ENCODE peak calls at places on chromosomes 1 and 21, in seven cellular contexts. P, R, G, I, L, F and O are unnamed samples.

GRCh38 chr1:204104331-204105222 is 31.7 kb downstream of the SOX13 start:
- DNase-seq in L (no peak), G (no peak), R (no peak), P (no peak), F (no peak), I (no peak), O (no peak)

GRCh38 chr1:9787702-9788101 is 36.1 kb downstream of the CLSTN1 start:
- DNase-seq in L (no peak), P (no peak), I (no peak), R (no peak), G (peak), F (no peak), O (no peak)

GRCh38 chr1:24126023-24126671 is 14.2 kb upstream of the MYOM3 start:
- DNase-seq in G (no peak), F (no peak), P (no peak), R (peak), L (no peak), I (no peak), O (no peak)

GRCh38 chr1:183106746-183107145 is 79.3 kb upstream of the LAMC2 start:
- DNase-seq in F (no peak), R (no peak), I (no peak), P (no peak), G (no peak), L (no peak), O (no peak)

GRCh38 chr21:14361958-14362357 is 21.0 kb downstream of the HSPA13 start:
- DNase-seq in I (no peak), R (no peak), P (no peak), L (no peak), F (no peak), G (peak), O (peak)

GRCh38 chr1:86687595-86687994 is 16.8 kb upstream of the SH3GLB1 start:
- DNase-seq in I (no peak), G (peak), P (no peak), F (no peak), R (no peak), L (no peak), O (no peak)

GRCh38 chr1:152878042-152878441 is at the start of gene SMCP:
- DNase-seq in F (no peak), I (peak), G (peak), L (no peak), P (no peak), R (no peak), O (no peak)

GRCh38 chr1:44985747-44986359 is 542 bp downstream of the EIF2B3 start:
- DNase-seq in P (no peak), I (no peak), R (no peak), G (peak), F (no peak), L (no peak), O (no peak)

GRCh38 chr1:115640384-115640783 is 1.4 kb upstream of the VANGL1 start:
- DNase-seq in G (no peak), I (no peak), R (no peak), L (no peak), P (no peak), F (no peak), O (no peak)

GRCh38 chr1:19582318-19582717 is 61.8 kb upstream of the NBL1 start:
- DNase-seq in L (peak), P (no peak), R (no peak), I (peak), G (peak), F (no peak), O (no peak)

GRCh38 chr1:218211241-218211640 is 73.9 kb upstream of the RRP15 start:
- DNase-seq in R (no peak), I (no peak), F (no peak), G (no peak), P (no peak), L (no peak), O (no peak)

GRCh38 chr1:21000245-21000594 is 176.5 kb downstream of the EIF4G3 start:
- DNase-seq in I (no peak), P (no peak), L (no peak), G (no peak), R (no peak), F (no peak), O (no peak)

GRCh38 chr1:244204004-244204403 is 152.9 kb downstream of the ZBTB18 start:
- DNase-seq in F (no peak), G (no peak), L (no peak), I (no peak), P (no peak), R (no peak), O (no peak)

GRCh38 chr1:43304287-43304615 is 3.5 kb downstream of the TIE1 start:
- DNase-seq in G (peak), I (no peak), P (no peak), R (no peak), F (no peak), L (no peak), O (no peak)

GRCh38 chr1:25356848-25357247 is 18.7 kb downstream of the TMEM50A start:
- DNase-seq in R (no peak), F (no peak), P (no peak), L (no peak), G (no peak), I (no peak), O (no peak)

GRCh38 chr21:40846566-40847411 is at the start of gene DSCAM:
- DNase-seq in G (no peak), L (no peak), F (no peak), R (no peak), I (peak), P (no peak), O (no peak)

GRCh38 chr1:44894591-44894990 is 51.5 kb upstream of the PTCH2 start:
- DNase-seq in G (no peak), L (no peak), I (no peak), F (no peak), R (no peak), P (peak), O (peak)

GRCh38 chr1:82861749-82862148 is 1061.0 kb downstream of the ADGRL2 start:
- DNase-seq in R (no peak), G (no peak), I (no peak), F (no peak), P (no peak), L (no peak), O (no peak)

GRCh38 chr1:10415211-10415930 is 14.9 kb upstream of the CENPS start:
- DNase-seq in P (peak), R (no peak), G (peak), F (no peak), I (peak), L (no peak), O (no peak)

GRCh38 chr1:173043253-173043652 is 7.5 kb downstream of the TNFSF18 start:
- DNase-seq in G (no peak), R (no peak), L (no peak), P (no peak), F (peak), I (no peak), O (no peak)

GRCh38 chr1:22804969-22805671 is 94.5 kb downstream of the EPHB2 start:
- DNase-seq in G (no peak), L (no peak), F (no peak), R (no peak), P (no peak), I (no peak), O (no peak)

GRCh38 chr1:157963713-157964112 is 29.7 kb upstream of the KIRREL1 start:
- DNase-seq in F (peak), P (peak), L (peak), R (peak), G (peak), I (peak), O (no peak)

GRCh38 chr1:69569281-69569970 is 1.7 kb downstream of the LRRC7 start:
- DNase-seq in G (no peak), R (no peak), I (peak), P (no peak), F (no peak), L (no peak), O (no peak)

GRCh38 chr1:160672789-160673695 is 26.2 kb upstream of the SLAMF1 start:
- DNase-seq in P (no peak), F (no peak), R (no peak), L (no peak), G (no peak), I (no peak), O (no peak)

GRCh38 chr1:240653030-240653429 is 41.1 kb upstream of the GREM2 start:
- DNase-seq in P (no peak), F (no peak), L (no peak), R (no peak), I (no peak), G (no peak), O (no peak)

GRCh38 chr1:65762081-65762862 is 30.4 kb upstream of the PDE4B start:
- DNase-seq in F (peak), P (no peak), I (no peak), R (no peak), L (no peak), G (no peak), O (no peak)

GRCh38 chr1:110051262-110051648 is 16.8 kb downstream of the STRIP1 start:
- DNase-seq in G (no peak), I (no peak), L (no peak), P (no peak), F (no peak), R (no peak), O (no peak)

GRCh38 chr1:74731399-74732052 is 1.3 kb downstream of the CRYZ start:
- DNase-seq in G (no peak), I (no peak), R (no peak), F (no peak), P (no peak), L (no peak), O (peak)

GRCh38 chr21:37060296-37060695 is 12.6 kb downstream of the PIGP start:
- DNase-seq in R (no peak), L (no peak), F (peak), I (no peak), P (peak), G (no peak), O (peak)

GRCh38 chr1:158969855-158970254 is 38.5 kb downstream of the PYHIN1 start:
- DNase-seq in R (no peak), L (no peak), I (no peak), P (no peak), G (no peak), F (no peak), O (no peak)

GRCh38 chr1:179178965-179179364 is 50.5 kb downstream of the ABL2 start:
- DNase-seq in I (no peak), F (no peak), R (no peak), L (no peak), P (no peak), G (no peak), O (no peak)

GRCh38 chr1:110196917-110197782 is 13.0 kb upstream of the KCNC4 start:
- DNase-seq in G (peak), L (no peak), I (peak), R (no peak), F (no peak), P (no peak), O (no peak)

GRCh38 chr1:196873385-196873784 is 14.5 kb upstream of the CFHR4 start:
- DNase-seq in L (no peak), P (no peak), R (no peak), F (no peak), G (no peak), I (no peak), O (no peak)

GRCh38 chr21:43675871-43676270 is 16.5 kb downstream of the RRP1B start:
- DNase-seq in I (no peak), G (no peak), P (no peak), R (no peak), L (no peak), F (no peak), O (no peak)

GRCh38 chr1:236051107-236051885 is 13.6 kb downstream of the NID1 start:
- DNase-seq in F (no peak), I (no peak), L (no peak), P (no peak), R (peak), G (no peak), O (no peak)

GRCh38 chr1:159936284-159936904 is 9.0 kb downstream of the IGSF9 start:
- DNase-seq in L (peak), P (no peak), I (peak), F (no peak), R (peak), G (peak), O (no peak)

GRCh38 chr21:14684071-14684470 is 138.0 kb upstream of the SAMSN1 start:
- DNase-seq in I (no peak), G (peak), R (no peak), F (no peak), L (no peak), P (no peak), O (no peak)

GRCh38 chr1:2439369-2439768 is 27.0 kb upstream of the PEX10 start:
- DNase-seq in P (no peak), L (no peak), G (no peak), R (no peak), F (no peak), I (no peak), O (no peak)